ENCODE peak calls at places on chromosomes 11 and 22, in eight cellular contexts. Z is Panc1, Y is foreskin fibroblast, A is endodermal cell, M is ovary, R is prostate gland, J is cardiac muscle cell, N is astrocyte of the spinal cord. G is an unnamed sample.

GRCh38 chr11:27466363-27466762 is 6.2 kb downstream of the LGR4 start:
- DNase-seq in Z (no peak), Y (no peak), A (no peak), M (no peak), R (no peak), J (no peak), N (no peak), G (no peak)

GRCh38 chr22:33896154-33896800 is 24.0 kb downstream of the LARGE1 start:
- DNase-seq in Z (no peak), Y (no peak), A (no peak), M (no peak), R (no peak), J (no peak), N (no peak), G (no peak)

GRCh38 chr22:22788460-22789037 is 99.1 kb upstream of the IGLL5 start:
- DNase-seq in Z (no peak), Y (no peak), A (no peak), M (no peak), R (no peak), J (no peak), N (no peak), G (no peak)

GRCh38 chr22:50012201-50013181 is at the start of gene IL17REL:
- DNase-seq in Z (no peak), Y (peak; percentile 24), A (peak; percentile 57), M (peak; percentile 53), R (no peak), J (no peak), N (no peak), G (no peak)

GRCh38 chr11:17720796-17721171 is 1.4 kb downstream of the MYOD1 start:
- DNase-seq in Z (no peak), Y (no peak), A (peak; percentile 75), M (no peak), R (no peak), J (peak; percentile 10), N (no peak), G (no peak)

GRCh38 chr22:50460942-50461341 is 13.9 kb downstream of the SBF1 start:
- DNase-seq in Z (no peak), Y (no peak), A (no peak), M (no peak), R (peak; percentile 69), J (no peak), N (no peak), G (no peak)

GRCh38 chr11:41497974-41498373 is 38.5 kb upstream of the LRRC4C start:
- DNase-seq in Z (no peak), Y (no peak), A (peak; percentile 81), M (no peak), R (no peak), J (no peak), N (no peak), G (no peak)

GRCh38 chr11:45899448-45900174 is 7.5 kb downstream of the FREY1 start:
- DNase-seq in Z (peak; percentile 17), Y (peak; percentile 87), A (peak; percentile 96), M (peak; percentile 92), R (peak; percentile 61), J (peak; percentile 87), N (peak; percentile 93), G (no peak)

GRCh38 chr22:20566420-20567260 is 59.2 kb downstream of the MED15 start:
- DNase-seq in Z (no peak), Y (peak; percentile 92), A (no peak), M (peak; percentile 73), R (peak; percentile 68), J (no peak), N (peak; percentile 77), G (no peak)

GRCh38 chr11:83093634-83094033 is 21.9 kb upstream of the RAB30 start:
- DNase-seq in Z (no peak), Y (no peak), A (no peak), M (no peak), R (no peak), J (no peak), N (no peak), G (no peak)

GRCh38 chr11:62542750-62543567 is 3.6 kb downstream of the AHNAK start:
- DNase-seq in Z (no peak), Y (peak; percentile 83), A (peak; percentile 95), M (peak; percentile 86), R (peak; percentile 64), J (peak; percentile 81), N (peak; percentile 78), G (no peak)

GRCh38 chr22:40019100-40019499 is 24.3 kb downstream of the FAM83F start:
- DNase-seq in Z (no peak), Y (no peak), A (no peak), M (no peak), R (no peak), J (no peak), N (no peak), G (no peak)

GRCh38 chr11:67272327-67273259 is 6.3 kb downstream of the GRK2 start:
- DNase-seq in Z (no peak), Y (no peak), A (no peak), M (peak; percentile 35), R (no peak), J (no peak), N (no peak), G (no peak)

GRCh38 chr22:22953796-22954195 is 66.2 kb downstream of the IGLL5 start:
- DNase-seq in Z (no peak), Y (no peak), A (no peak), M (no peak), R (no peak), J (no peak), N (no peak), G (no peak)

GRCh38 chr11:14267861-14268635 is 90.9 kb downstream of the RRAS2 start:
- DNase-seq in Z (no peak), Y (no peak), A (no peak), M (no peak), R (no peak), J (no peak), N (peak; percentile 71), G (no peak)

GRCh38 chr22:23478175-23478574 is 101.9 kb downstream of the IGLL1 start:
- DNase-seq in Z (no peak), Y (no peak), A (no peak), M (no peak), R (no peak), J (no peak), N (no peak), G (no peak)

GRCh38 chr11:47348859-47349258 is 3.6 kb downstream of the MYBPC3 start:
- DNase-seq in Z (no peak), Y (peak; percentile 19), A (no peak), M (no peak), R (no peak), J (no peak), N (peak; percentile 16), G (no peak)
- TF ChIP-seq CTCF in Z (no peak), Y (peak; percentile 13), A (peak; percentile 48), M (no peak), R (no peak), J (peak; percentile 14), N (peak; percentile 38), G (peak; percentile 54)

DNA sequence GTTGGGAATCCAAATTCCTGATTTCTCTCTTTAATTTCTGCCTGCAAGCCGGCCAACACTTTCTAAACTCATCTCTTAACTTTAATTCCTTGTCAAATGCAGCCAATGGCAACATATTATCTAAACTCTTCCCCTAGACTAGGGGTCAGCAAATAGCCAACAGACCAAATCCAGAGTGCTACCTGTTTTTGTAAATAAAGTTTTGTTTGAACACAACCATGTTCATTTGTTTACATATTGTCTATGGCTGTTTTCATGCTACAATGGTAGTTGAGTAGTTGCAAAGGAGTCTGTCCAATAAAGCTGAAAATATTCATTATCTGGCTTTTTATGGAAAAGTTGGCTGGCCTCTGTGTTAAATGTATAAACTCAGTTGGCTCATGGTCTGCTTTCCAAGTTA is 37.2 kb upstream of the RASSF10 start:
- DNase-seq in Z (no peak), Y (no peak), A (no peak), M (no peak), R (no peak), J (no peak), N (no peak), G (no peak)
- TF ChIP-seq CTCF in Z (no peak), Y (no peak), A (no peak), M (no peak), R (no peak), J (no peak), N (no peak), G (no peak)

GRCh38 chr11:105701098-105701497 is 91.2 kb downstream of the GRIA4 start:
- DNase-seq in Z (peak; percentile 82), Y (no peak), A (no peak), M (no peak), R (peak; percentile 54), J (no peak), N (no peak), G (no peak)

GRCh38 chr11:105706025-105706530 is 96.2 kb downstream of the GRIA4 start:
- DNase-seq in Z (no peak), Y (no peak), A (no peak), M (no peak), R (no peak), J (no peak), N (no peak), G (no peak)
- TF ChIP-seq CTCF in Z (no peak), Y (no peak), A (no peak), M (no peak), R (no peak), J (no peak), N (no peak), G (no peak)

GRCh38 chr11:69294621-69295078 is 695 bp downstream of the MYEOV start:
- DNase-seq in Z (no peak), Y (no peak), A (no peak), M (no peak), R (no peak), J (no peak), N (no peak), G (no peak)

GRCh38 chr11:69291459-69292110 is 2.4 kb upstream of the MYEOV start:
- DNase-seq in Z (no peak), Y (no peak), A (no peak), M (no peak), R (no peak), J (no peak), N (no peak), G (no peak)

GRCh38 chr11:69293819-69294505 is at the start of gene MYEOV:
- DNase-seq in Z (peak; percentile 86), Y (no peak), A (peak; percentile 93), M (no peak), R (no peak), J (no peak), N (peak; percentile 47), G (no peak)

GRCh38 chr11:69292221-69292648 is 1.7 kb upstream of the MYEOV start:
- DNase-seq in Z (no peak), Y (no peak), A (peak; percentile 89), M (no peak), R (no peak), J (no peak), N (no peak), G (no peak)

GRCh38 chr11:69293087-69293486 is 868 bp upstream of the MYEOV start:
- DNase-seq in Z (no peak), Y (no peak), A (peak; percentile 78), M (no peak), R (no peak), J (no peak), N (no peak), G (no peak)
- TF ChIP-seq CTCF in Z (no peak), Y (no peak), A (peak; percentile 59), M (no peak), R (no peak), J (no peak), N (no peak), G (no peak)